ENCODE peak calls at places on chromosomes 13 and 19, in eight cellular contexts. U is endodermal cell; B is CD4-positive, CD25-positive, alpha-beta regulatory T cell; L is neural progenitor cell; M is cardiac muscle cell; F is AG04450; N is CD4-positive, alpha-beta T cell; P is dorsolateral prefrontal cortex. X is an unnamed sample.

GRCh38 chr19:46904114-46905060 is 43.6 kb downstream of the ARHGAP35 start:
- DNase-seq in U (peak), B (no peak), L (no peak), M (peak), F (peak), N (no peak), P (no peak), X (no peak)

GRCh38 chr13:95968906-95969305 is 84.3 kb downstream of the UGGT2 start:
- DNase-seq in U (no peak), B (no peak), L (no peak), M (no peak), F (no peak), N (no peak), P (no peak), X (no peak)

GRCh38 chr13:101267656-101268055 is 148.7 kb downstream of the NALCN start:
- DNase-seq in U (no peak), B (no peak), L (no peak), M (no peak), F (no peak), N (no peak), P (no peak), X (no peak)

GRCh38 chr13:27927444-27928352 is 7.9 kb downstream of the PDX1 start:
- DNase-seq in U (peak), B (no peak), L (peak), M (no peak), F (no peak), N (no peak), P (no peak), X (no peak)

GRCh38 chr13:102028846-102029245 is 373.0 kb downstream of the FGF14 start:
- DNase-seq in U (no peak), B (no peak), L (no peak), M (no peak), F (no peak), N (no peak), P (no peak), X (no peak)

GRCh38 chr19:13022859-13023636 is 27.8 kb downstream of the NFIX start:
- DNase-seq in U (peak), B (no peak), L (peak), M (peak), F (peak), N (no peak), P (peak), X (peak)

GRCh38 chr19:51572908-51573307 is 1.8 kb downstream of the ZNF175 start:
- DNase-seq in U (no peak), B (no peak), L (no peak), M (peak), F (peak), N (no peak), P (no peak), X (no peak)

GRCh38 chr19:46951236-46951986 is 68.2 kb upstream of the NPAS1 start:
- DNase-seq in U (no peak), B (no peak), L (no peak), M (no peak), F (no peak), N (no peak), P (no peak), X (no peak)

GRCh38 chr13:110610955-110611595 is 4.3 kb upstream of the NAXD start:
- DNase-seq in U (peak), B (no peak), L (no peak), M (no peak), F (no peak), N (no peak), P (no peak), X (no peak)

GRCh38 chr13:41751277-41751676 is 209.6 kb downstream of the VWA8 start:
- DNase-seq in U (no peak), B (no peak), L (no peak), M (peak), F (no peak), N (no peak), P (no peak), X (no peak)

GRCh38 chr13:62611343-62611742 is 1195.7 kb upstream of the PCDH20 start:
- DNase-seq in U (no peak), B (no peak), L (no peak), M (no peak), F (no peak), N (no peak), P (no peak), X (no peak)

GRCh38 chr13:31797154-31797775 is 57.9 kb downstream of the RXFP2 start:
- DNase-seq in U (no peak), B (no peak), L (peak), M (peak), F (peak), N (no peak), P (no peak), X (no peak)

GRCh38 chr19:42121666-42122069 is 10.6 kb downstream of the POU2F2 start:
- DNase-seq in U (peak), B (peak), L (no peak), M (peak), F (peak), N (peak), P (peak), X (no peak)

GRCh38 chr19:32404939-32405430 is 585 bp upstream of the DPY19L3 start:
- DNase-seq in U (no peak), B (no peak), L (peak), M (peak), F (no peak), N (no peak), P (peak), X (peak)

GRCh38 chr13:34762312-34762711 is 179.8 kb upstream of the NBEA start:
- DNase-seq in U (no peak), B (no peak), L (no peak), M (peak), F (no peak), N (no peak), P (no peak), X (no peak)

DNA sequence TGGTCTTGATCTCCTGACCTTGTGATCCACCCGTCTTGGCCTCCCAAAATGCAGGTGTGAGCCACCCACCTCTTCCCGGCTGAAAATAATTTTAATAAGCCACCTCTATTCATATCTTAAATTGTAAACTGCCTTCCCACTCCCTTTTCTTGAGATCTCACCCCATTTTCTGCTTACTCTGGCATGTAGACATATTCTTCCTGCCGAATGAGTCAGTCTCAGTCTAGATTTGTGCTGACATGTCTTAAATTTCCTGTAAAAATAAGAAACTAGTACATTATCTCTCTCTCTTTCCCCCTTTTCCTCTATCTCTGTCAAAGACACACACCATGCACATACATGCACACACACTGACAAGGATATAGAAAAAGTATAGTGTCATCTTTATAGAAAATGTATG is 60.9 kb downstream of the THSD1 start:
- DNase-seq in U (no peak), B (no peak), L (no peak), M (peak), F (no peak), N (no peak), P (no peak), X (no peak)
- H3K27ac ChIP-seq in U (no peak), B (no peak), L (no peak), M (no peak), F (no peak), N (no peak), P (no peak), X (no peak)

DNA sequence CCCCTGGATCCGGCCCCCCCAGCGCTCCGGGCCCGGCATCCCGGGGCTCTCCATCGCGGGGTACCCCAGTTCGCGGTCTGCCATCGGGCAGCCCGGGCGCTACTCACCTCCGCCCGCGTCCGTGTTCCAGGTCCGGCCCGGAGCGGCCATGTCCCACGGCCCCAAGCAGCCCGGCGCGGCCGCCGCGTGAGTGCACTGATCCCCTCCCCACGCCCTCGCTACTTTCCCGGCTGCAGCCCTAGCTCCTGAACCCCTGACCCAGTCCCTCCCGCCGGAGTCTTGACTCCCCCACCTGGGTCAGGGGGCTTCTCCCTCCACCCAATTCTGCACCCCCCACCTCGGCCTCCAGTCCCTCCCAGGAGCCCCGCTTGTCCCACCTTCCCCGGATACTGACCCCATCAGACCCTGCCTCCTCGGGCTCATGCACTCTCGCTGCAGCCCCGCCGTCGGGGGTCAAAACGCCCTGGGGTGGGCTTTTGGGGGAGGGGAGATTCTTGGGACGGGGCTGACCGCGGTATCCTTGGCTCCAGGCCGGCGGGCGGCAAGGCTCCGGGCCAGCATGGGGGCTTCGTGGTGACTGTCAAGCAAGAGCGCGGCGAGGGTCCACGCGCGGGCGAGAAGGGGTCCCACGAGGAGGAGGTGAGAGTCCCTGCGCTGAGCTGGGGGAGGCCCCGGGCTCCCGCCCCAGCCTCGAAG is 566 bp downstream of the HMG20B start:
- DNase-seq in U (no peak), B (no peak), L (peak), M (no peak), F (no peak), N (no peak), P (no peak), X (no peak)
- H3K27ac ChIP-seq in U (peak), B (peak), L (no peak), M (no peak), F (peak), N (peak), P (peak), X (peak)

GRCh38 chr13:37510441-37510840 is 88.1 kb downstream of the POSTN start:
- DNase-seq in U (no peak), B (no peak), L (no peak), M (no peak), F (no peak), N (no peak), P (no peak), X (no peak)
- H3K27ac ChIP-seq in U (no peak), B (no peak), L (no peak), M (no peak), F (no peak), N (no peak), P (no peak), X (no peak)

DNA sequence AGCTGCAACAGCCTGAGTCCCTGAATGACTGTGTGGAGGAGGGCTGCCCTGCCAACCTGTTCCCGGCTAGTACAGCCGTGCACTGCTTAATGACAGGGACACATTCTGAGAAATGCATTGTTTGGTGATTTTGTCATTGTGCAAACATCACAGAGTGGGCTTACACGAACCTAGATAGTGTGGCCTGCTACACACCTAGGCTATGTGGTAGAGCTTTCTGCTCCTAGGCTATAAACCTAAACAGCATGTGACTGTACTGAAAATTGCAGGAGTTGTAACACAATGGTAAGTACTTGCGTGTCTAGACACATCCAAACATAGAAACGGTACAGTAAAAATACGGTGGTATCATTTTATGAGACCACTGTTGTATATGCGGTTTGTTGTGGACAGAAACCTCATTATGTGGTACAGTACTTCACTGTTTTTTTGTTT is 35.0 kb downstream of the VASP start:
- DNase-seq in U (no peak), B (no peak), L (no peak), M (no peak), F (no peak), N (no peak), P (no peak), X (no peak)
- H3K27ac ChIP-seq in U (no peak), B (no peak), L (no peak), M (no peak), F (no peak), N (no peak), P (no peak), X (no peak)

GRCh38 chr19:16073481-16073880 is 2.8 kb upstream of the TPM4 start:
- DNase-seq in U (peak), B (no peak), L (no peak), M (no peak), F (no peak), N (no peak), P (no peak), X (no peak)

GRCh38 chr19:16068696-16069259 is 7.5 kb upstream of the TPM4 start:
- DNase-seq in U (no peak), B (no peak), L (no peak), M (no peak), F (no peak), N (no peak), P (no peak), X (no peak)

GRCh38 chr19:16069813-16070365 is 6.4 kb upstream of the TPM4 start:
- DNase-seq in U (no peak), B (no peak), L (no peak), M (no peak), F (no peak), N (no peak), P (no peak), X (no peak)

GRCh38 chr19:16070366-16070990 is 5.8 kb upstream of the TPM4 start:
- DNase-seq in U (peak), B (peak), L (no peak), M (no peak), F (no peak), N (peak), P (no peak), X (no peak)

DNA sequence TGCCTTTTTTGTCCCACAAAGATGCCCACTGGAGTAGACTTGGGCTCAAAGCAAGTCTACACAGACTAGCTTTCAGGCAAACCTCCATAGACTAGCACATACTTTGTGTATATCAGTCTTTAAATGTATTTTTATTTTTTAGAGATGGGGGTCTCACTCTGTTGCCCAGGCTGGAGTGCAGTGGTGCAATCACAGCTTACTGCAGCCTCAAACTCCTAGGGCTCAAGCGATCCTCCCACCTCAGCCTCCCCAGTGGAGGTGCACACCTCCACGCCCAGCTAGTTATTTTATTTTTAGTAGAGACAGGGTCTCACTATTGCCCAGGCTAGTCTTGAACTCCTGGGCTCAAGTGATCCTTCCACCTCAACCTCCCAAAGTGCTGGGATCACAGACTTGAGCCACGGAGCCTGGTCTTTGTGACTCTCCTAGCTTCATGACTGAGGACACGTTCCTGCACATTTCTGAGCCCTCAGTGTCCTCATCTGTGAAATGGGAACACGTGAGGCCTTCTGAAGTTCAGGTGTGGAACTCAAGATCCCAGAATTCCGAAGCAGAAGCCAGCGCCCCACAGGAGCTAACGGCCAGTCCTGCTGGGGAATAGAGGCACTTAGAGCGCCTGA is 5.1 kb upstream of the TPM4 start:
- DNase-seq in U (no peak), B (no peak), L (no peak), M (no peak), F (no peak), N (no peak), P (no peak), X (no peak)
- H3K27ac ChIP-seq in U (no peak), B (peak), L (no peak), M (no peak), F (no peak), N (peak), P (peak), X (no peak)

DNA sequence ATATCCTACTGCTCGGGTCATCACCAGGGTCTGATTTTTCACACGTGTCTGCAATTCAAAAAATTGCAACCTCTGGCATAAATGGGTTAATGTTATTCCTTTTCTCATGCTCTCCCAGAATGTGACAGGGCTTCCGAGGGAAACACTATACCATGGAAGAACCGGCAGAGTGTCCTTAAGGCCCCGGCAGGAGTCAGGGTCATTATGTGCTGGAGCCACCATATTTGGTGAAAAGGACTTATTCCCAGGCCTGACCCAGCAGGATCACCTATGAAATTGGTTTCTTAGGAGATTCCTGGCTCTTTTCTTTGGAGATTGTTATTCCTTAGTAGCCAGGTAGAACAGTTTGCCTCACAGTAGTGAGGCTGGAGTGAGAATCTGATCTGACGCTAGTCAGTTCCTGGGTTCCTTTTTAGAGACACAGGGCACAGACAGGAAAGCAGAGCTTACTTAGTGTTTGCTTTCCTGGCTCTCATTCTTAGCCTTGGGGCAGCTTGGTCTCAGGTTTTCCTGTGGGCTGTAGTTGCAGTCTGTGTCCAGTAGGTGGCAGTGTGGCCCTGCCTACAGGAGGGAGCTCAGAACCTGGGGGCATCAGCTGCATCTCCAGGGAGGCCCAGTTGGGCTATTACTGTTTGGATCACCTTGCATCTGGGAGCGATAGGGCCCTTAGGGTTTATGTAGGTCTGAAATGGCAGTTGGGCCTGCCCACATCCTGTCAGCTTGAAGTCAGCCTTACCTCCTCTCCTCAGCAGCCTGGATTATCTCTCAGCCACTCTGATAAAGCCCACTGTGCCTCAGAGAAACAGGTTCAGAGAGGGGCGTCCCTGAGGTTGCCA is 12.4 kb downstream of the SNRNP70 start:
- DNase-seq in U (peak), B (peak), L (peak), M (peak), F (peak), N (peak), P (peak), X (peak)
- H3K27ac ChIP-seq in U (peak), B (no peak), L (peak), M (no peak), F (no peak), N (no peak), P (no peak), X (no peak)

GRCh38 chr19:54600228-54600627 is 6.8 kb downstream of the LILRA1 start:
- DNase-seq in U (no peak), B (no peak), L (no peak), M (no peak), F (no peak), N (no peak), P (no peak), X (no peak)
- H3K27ac ChIP-seq in U (no peak), B (no peak), L (no peak), M (no peak), F (no peak), N (no peak), P (no peak), X (no peak)

DNA sequence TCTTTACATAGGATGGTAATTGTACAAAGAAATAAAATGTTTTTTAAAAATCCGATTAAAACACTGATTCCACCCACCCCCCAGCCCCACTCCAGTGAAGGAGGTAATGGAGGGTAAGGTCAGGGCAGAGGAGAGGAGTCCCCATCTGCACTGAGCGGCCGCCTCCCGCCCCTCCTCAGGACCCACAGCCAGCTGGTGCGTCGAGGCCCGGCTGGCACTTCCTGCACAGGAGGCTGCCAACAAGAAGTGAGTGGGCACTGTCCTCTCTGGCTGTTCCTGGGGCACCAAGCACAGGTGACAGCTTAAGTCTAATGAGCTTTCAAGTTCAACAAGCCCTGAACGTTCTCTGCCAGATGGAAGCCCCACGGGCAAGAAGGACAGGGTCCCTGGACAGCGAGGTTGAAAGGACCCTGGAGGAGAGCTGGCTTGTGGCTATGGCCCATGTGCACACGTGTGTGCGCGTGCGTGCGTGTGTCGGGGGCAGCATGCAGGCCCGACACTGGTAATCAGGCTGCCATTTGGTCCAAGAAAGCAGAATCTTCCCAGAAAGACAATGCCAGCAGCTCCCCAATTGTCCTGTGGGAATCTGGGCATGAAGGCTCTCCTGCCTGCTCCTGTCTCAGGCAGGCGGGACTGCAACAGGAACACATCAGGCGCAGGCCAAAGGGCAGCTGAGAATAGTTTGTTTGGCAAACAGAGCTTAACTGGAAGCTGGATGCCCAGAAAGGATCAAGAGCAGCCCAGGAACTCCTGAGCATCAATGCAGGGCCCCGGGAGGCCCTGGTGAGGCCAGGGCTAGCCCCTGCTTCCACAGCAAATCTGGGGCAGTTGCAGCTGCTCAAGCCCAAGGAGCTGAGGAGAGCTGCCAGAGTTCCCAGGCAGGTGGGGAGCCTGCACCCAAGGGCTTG is 15.1 kb upstream of the EPHX3 start:
- DNase-seq in U (no peak), B (no peak), L (no peak), M (no peak), F (no peak), N (no peak), P (no peak), X (no peak)
- H3K27ac ChIP-seq in U (no peak), B (no peak), L (no peak), M (peak), F (peak), N (no peak), P (peak), X (peak)

DNA sequence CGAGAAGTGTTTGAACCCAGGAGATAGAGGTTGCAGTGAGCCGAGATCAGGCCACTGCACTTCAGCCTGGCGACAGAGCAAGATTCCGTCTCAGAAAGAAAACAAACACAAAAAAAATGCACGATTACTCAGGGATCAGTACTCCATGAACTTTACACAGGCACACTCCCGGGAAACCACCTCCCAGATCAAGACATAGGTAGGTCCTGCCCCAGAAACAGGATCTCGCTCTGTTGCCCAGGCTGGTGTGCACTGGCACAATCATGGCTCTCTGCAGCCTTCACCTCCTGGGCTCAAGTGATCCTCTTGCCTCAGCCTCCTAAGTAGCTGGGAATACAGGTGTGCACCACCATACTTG is 11.2 kb downstream of the VASP start:
- DNase-seq in U (no peak), B (no peak), L (no peak), M (no peak), F (no peak), N (no peak), P (no peak), X (no peak)
- H3K27ac ChIP-seq in U (no peak), B (no peak), L (no peak), M (no peak), F (no peak), N (no peak), P (no peak), X (no peak)

X was measured in substantia nigra.